ENCODE peak calls at places on chromosomes 6 and 20, in seven cellular contexts. R is bronchial epithelial cell, I is heart left ventricle, J is right atrium auricular region, S is tibial artery, D is AG09309, K is left lung. M is an unnamed sample.

GRCh38 chr20:19288061-19288460 is 75.6 kb downstream of the SLC24A3 start:
- DNase-seq in J (no peak), K (no peak), S (no peak), R (no peak), D (no peak), I (no peak), M (no peak)

GRCh38 chr6:156017838-156018237 is 562.2 kb upstream of the NOX3 start:
- DNase-seq in K (no peak), S (no peak), J (no peak), I (no peak), R (no peak), D (peak; percentile 37), M (no peak)

GRCh38 chr20:15740046-15740775 is 833.0 kb downstream of the KIF16B start:
- DNase-seq in S (no peak), K (no peak), I (no peak), D (no peak), R (peak; percentile 78), J (no peak), M (peak; percentile 37)

GRCh38 chr6:7184502-7184901 is 76.7 kb downstream of the RREB1 start:
- DNase-seq in J (peak; percentile 47), S (no peak), D (no peak), K (no peak), R (peak; percentile 70), I (no peak), M (no peak)

GRCh38 chr20:10447028-10447427 is 11.9 kb downstream of the SLX4IP start:
- DNase-seq in I (no peak), J (no peak), K (no peak), D (peak; percentile 55), R (peak; percentile 80), S (no peak), M (peak; percentile 70)

GRCh38 chr6:166598441-166599138 is 12.1 kb upstream of the RAMACL start:
- DNase-seq in J (peak; percentile 90), R (peak; percentile 46), D (peak; percentile 85), I (no peak), K (peak; percentile 64), S (peak; percentile 79), M (peak; percentile 17)

GRCh38 chr20:58133020-58133419 is 95.4 kb downstream of the ANKRD60 start:
- DNase-seq in R (no peak), K (no peak), I (no peak), J (peak; percentile 13), D (no peak), S (no peak), M (no peak)

GRCh38 chr20:24502184-24502583 is 32.8 kb downstream of the SYNDIG1 start:
- DNase-seq in S (peak; percentile 81), R (peak; percentile 25), D (peak; percentile 83), K (no peak), J (peak; percentile 86), I (no peak), M (peak; percentile 60)

GRCh38 chr6:150685860-150686259 is 86.2 kb downstream of the PLEKHG1 start:
- DNase-seq in D (no peak), S (no peak), I (peak; percentile 61), R (peak; percentile 70), K (peak; percentile 56), J (no peak), M (peak; percentile 72)

GRCh38 chr6:64012351-64013060 is 376.9 kb downstream of the PHF3 start:
- DNase-seq in K (no peak), S (no peak), D (no peak), J (no peak), I (no peak), R (peak; percentile 63), M (peak; percentile 6)

GRCh38 chr6:37483502-37483901 is 16.2 kb downstream of the CCDC167 start:
- DNase-seq in R (no peak), K (no peak), I (no peak), J (no peak), S (no peak), D (no peak), M (peak; percentile 6)

GRCh38 chr6:151008425-151008824 is 142.9 kb downstream of the MTHFD1L start:
- DNase-seq in D (no peak), J (peak; percentile 9), K (no peak), R (no peak), S (no peak), I (no peak), M (no peak)

GRCh38 chr6:140371360-140371870 is 997.0 kb upstream of the CITED2 start:
- DNase-seq in K (no peak), S (no peak), J (no peak), I (no peak), R (no peak), D (no peak), M (no peak)

GRCh38 chr6:84773431-84774173 is 9.2 kb upstream of the TBX18 start:
- DNase-seq in S (peak; percentile 29), D (no peak), J (no peak), K (no peak), I (peak; percentile 73), R (no peak), M (peak; percentile 37)

GRCh38 chr6:56570434-56571359 is 72.0 kb downstream of the DST start:
- DNase-seq in S (no peak), R (peak; percentile 43), K (no peak), J (no peak), I (no peak), D (no peak), M (no peak)

GRCh38 chr6:112802154-112802553 is 455.0 kb downstream of the RFPL4B start:
- DNase-seq in K (no peak), D (peak; percentile 89), S (no peak), R (peak; percentile 83), J (no peak), I (no peak), M (peak; percentile 26)

GRCh38 chr20:7500362-7500761 is 439.9 kb downstream of the HAO1 start:
- DNase-seq in R (no peak), I (no peak), S (no peak), K (no peak), D (no peak), J (no peak), M (no peak)

GRCh38 chr6:75201901-75202672 is 3.8 kb downstream of the COL12A1 start:
- DNase-seq in K (peak; percentile 49), S (peak; percentile 54), R (no peak), D (no peak), I (no peak), J (no peak), M (peak; percentile 66)

GRCh38 chr20:3766381-3766780 is 1.2 kb downstream of the ADISSP start:
- DNase-seq in I (peak; percentile 51), J (no peak), S (no peak), R (no peak), D (no peak), K (no peak), M (no peak)

GRCh38 chr20:19121463-19121862 is 91.0 kb upstream of the SLC24A3 start:
- DNase-seq in R (no peak), I (no peak), D (no peak), S (no peak), J (peak; percentile 23), K (no peak), M (no peak)

GRCh38 chr20:407953-408842 is at the start of gene RBCK1:
- DNase-seq in K (peak; percentile 90), R (peak; percentile 41), S (peak; percentile 75), J (peak; percentile 82), I (peak; percentile 92), D (peak; percentile 35), M (peak; percentile 76)

GRCh38 chr20:62859721-62860120 is 1.9 kb downstream of the TCFL5 start:
- DNase-seq in J (no peak), I (no peak), K (peak; percentile 23), D (no peak), S (no peak), R (no peak), M (no peak)

GRCh38 chr20:62856931-62857619 is 4.5 kb downstream of the TCFL5 start:
- DNase-seq in D (no peak), K (peak; percentile 25), J (no peak), I (no peak), R (peak; percentile 90), S (no peak), M (peak; percentile 71)

GRCh38 chr20:62855120-62855519 is 6.5 kb downstream of the TCFL5 start:
- DNase-seq in R (no peak), I (no peak), K (no peak), S (no peak), J (no peak), D (no peak), M (no peak)

GRCh38 chr20:62860391-62860923 is 1.2 kb downstream of the TCFL5 start:
- DNase-seq in R (no peak), J (no peak), S (no peak), K (peak; percentile 35), D (no peak), I (no peak), M (peak; percentile 32)

GRCh38 chr20:62858059-62858458 is 3.6 kb downstream of the TCFL5 start:
- DNase-seq in K (peak; percentile 29), I (no peak), J (no peak), D (no peak), S (no peak), R (no peak), M (no peak)
- H3K4me3 ChIP-seq in K (no peak overlapping the region), I (no peak overlapping the region), J (no peak overlapping the region), D (no peak overlapping the region), S (no peak overlapping the region), R (no peak overlapping the region), M (no peak overlapping the region)

DNA sequence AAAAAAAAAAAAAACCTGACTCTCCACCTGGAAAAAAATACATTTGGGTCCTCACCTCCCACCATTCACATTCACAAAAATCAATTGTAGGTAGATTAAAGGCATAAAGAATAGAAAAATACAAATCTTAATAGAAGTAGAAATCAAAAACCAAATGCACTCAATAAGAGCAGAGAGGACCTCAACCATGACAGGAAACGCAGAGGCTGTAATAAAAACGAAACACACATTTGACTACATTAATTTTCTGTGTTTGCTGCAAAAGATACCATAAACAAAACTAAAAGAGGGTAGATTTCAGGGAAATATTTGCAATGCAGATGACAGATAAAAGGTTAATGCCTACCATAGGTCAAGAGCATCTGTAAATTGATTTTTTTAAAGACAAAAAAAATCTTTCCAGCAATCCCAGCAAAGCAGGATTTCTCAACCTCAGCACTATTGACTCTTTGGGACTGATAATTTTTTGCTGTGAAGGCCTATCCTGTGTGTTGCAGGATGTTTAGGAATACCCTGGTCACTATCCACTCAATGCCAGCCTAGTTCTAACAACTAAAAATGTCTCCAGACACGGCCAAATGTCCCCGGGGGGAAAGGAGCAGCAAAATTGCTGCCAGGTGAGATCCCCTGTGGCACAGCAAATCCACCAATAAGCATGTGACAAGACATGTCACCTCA is 9.1 kb downstream of the ETV7 start:
- DNase-seq in K (no peak), J (no peak), D (no peak), S (no peak), I (no peak), R (no peak), M (no peak)
- H3K4me3 ChIP-seq in K (no peak overlapping the region), J (no peak overlapping the region), D (no peak overlapping the region), S (no peak overlapping the region), I (no peak overlapping the region), R (no peak overlapping the region), M (no peak overlapping the region)

DNA sequence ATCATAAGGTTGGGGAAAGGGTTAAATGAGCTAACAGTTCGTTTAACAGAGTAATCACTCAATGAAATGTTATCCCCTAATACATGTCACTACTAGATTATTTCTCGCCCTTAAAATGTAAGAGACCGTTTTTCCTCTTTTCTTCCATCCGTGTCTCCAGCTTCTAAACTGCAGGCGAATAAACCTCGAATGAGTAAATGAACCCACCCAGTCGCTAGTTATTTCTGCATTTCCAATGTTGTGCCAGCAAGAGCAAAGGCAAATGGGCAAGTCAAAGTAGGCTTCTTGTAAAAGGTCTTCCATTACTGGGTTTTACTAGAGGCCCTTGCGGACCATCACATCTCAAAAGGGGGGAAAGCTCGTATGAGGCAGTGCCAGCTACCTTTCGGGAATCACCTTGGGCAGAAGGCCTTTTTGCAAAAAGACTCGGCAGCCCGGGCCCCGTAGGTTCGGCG is 400 bp upstream of the SMAP1 start:
- DNase-seq in J (no peak), R (no peak), I (no peak), D (no peak), S (no peak), K (no peak), M (no peak)
- H3K4me3 ChIP-seq in J (peak overlapping the region; percentile 69), R (peak overlapping the region; percentile 96), I (peak overlapping the region; percentile 92), D (peak overlapping the region; percentile 74), S (peak overlapping the region; percentile 95), K (peak overlapping the region; percentile 95), M (peak overlapping the region; percentile 97)

GRCh38 chr6:33201147-33201545 is 479 bp downstream of the SLC39A7 start:
- DNase-seq in I (no peak), K (no peak), R (no peak), D (no peak), S (no peak), J (no peak), M (no peak)
- H3K4me3 ChIP-seq in I (peak overlapping the region; percentile 98), K (peak overlapping the region; percentile 96), R (peak overlapping the region; percentile 85), D (peak overlapping the region; percentile 90), S (peak overlapping the region; percentile 95), J (peak overlapping the region; percentile 58), M (peak overlapping the region; percentile 77)

M was measured in mammary epithelial cell.